ENCODE peak calls at places on chromosome 19, in ten cellular contexts. N is mucosa of gallbladder; J is hypothalamus; R is cardiac fibroblast; D is frontal cortex; S is naive B cell; F is substantia nigra; W is CD4-positive, alpha-beta T cell; I is T-cell; T is NT2/D1. E is an unnamed sample.

GRCh38 chr19:52896431-52897148 is 845 bp downstream of the ZNF320 start:
- DNase-seq in N (peak; percentile 45), J (no peak), R (peak; percentile 22), D (peak; percentile 17), S (peak; percentile 3), F (no peak), W (no peak), I (no peak), T (no peak), E (peak; percentile 27)

GRCh38 chr19:47973529-47973928 is 18.4 kb downstream of the BSPH1 start:
- DNase-seq in N (no peak), J (no peak), R (no peak), D (no peak), S (no peak), F (no peak), W (no peak), I (no peak), T (no peak), E (no peak)

GRCh38 chr19:39223703-39224279 is 19.7 kb upstream of the SYCN start:
- DNase-seq in N (no peak), J (no peak), R (peak; percentile 36), D (no peak), S (no peak), F (no peak), W (no peak), I (no peak), T (no peak), E (no peak)

GRCh38 chr19:10876459-10877240 is 5.3 kb downstream of the CARM1 start:
- DNase-seq in N (no peak), J (peak; percentile 49), R (no peak), D (no peak), S (no peak), F (peak; percentile 13), W (no peak), I (no peak), T (no peak), E (no peak)

GRCh38 chr19:14871619-14872230 is 14.2 kb downstream of the OR7A17 start:
- DNase-seq in N (no peak), J (no peak), R (peak; percentile 30), D (peak; percentile 36), S (peak; percentile 31), F (no peak), W (no peak), I (no peak), T (no peak), E (no peak)

GRCh38 chr19:10718205-10719196 is 622 bp downstream of the DNM2 start:
- DNase-seq in N (no peak), J (peak; percentile 42), R (peak; percentile 40), D (no peak), S (no peak), F (peak; percentile 45), W (peak; percentile 51), I (no peak), T (no peak), E (peak; percentile 51)

GRCh38 chr19:18282021-18282787 is 782 bp upstream of the JUND start:
- DNase-seq in N (no peak), J (no peak), R (no peak), D (no peak), S (no peak), F (peak; percentile 39), W (no peak), I (no peak), T (no peak), E (no peak)

GRCh38 chr19:16944626-16945363 is 56.0 kb downstream of the F2RL3 start:
- DNase-seq in N (no peak), J (peak; percentile 60), R (no peak), D (no peak), S (no peak), F (peak; percentile 42), W (no peak), I (no peak), T (no peak), E (no peak)